ENCODE peak calls at places on chromosome 16, in nine cellular contexts. Z is HTR-8/SVneo; Q is Calu3; Y is hypothalamus; W is stimulated activated CD8-positive, alpha-beta memory T cell treated with anti-CD3 and anti-CD28 coated beads, Interleukin-7, amount 100 ng/mL, for 24 hours; K is LoVo; N is colonic mucosa; M is activated naive CD8-positive, alpha-beta T cell treated with anti-CD3 and anti-CD28 coated beads, Interleukin-2, amount 10 ng/mL, durations not matched to agents 7 days and 5 days; L is substantia nigra. T is an unnamed sample.
A peak's percentile ranks its signal among the peaks of the same experiment; 100 is the strongest.

GRCh38 chr16:50372611-50373344 is 4.0 kb upstream of the BRD7 start:
- DNase-seq in Z (no peak), Q (no peak), Y (peak; percentile 26), W (no peak), K (no peak), N (no peak), M (no peak), L (no peak), T (no peak)

GRCh38 chr16:70157477-70158260 is 15.9 kb upstream of the CLEC18C start:
- DNase-seq in Z (peak; percentile 15), Q (no peak), Y (no peak), W (no peak), K (no peak), N (no peak), M (no peak), L (no peak), T (no peak)

GRCh38 chr16:19601083-19601976 is 45.8 kb downstream of the VPS35L start:
- DNase-seq in Z (peak; percentile 11), Q (peak; percentile 60), Y (peak; percentile 47), W (no peak), K (peak; percentile 53), N (peak; percentile 33), M (no peak), L (no peak), T (no peak)

GRCh38 chr16:80788016-80788415 is 16.4 kb downstream of the CDYL2 start:
- DNase-seq in Z (no peak), Q (no peak), Y (no peak), W (no peak), K (no peak), N (no peak), M (no peak), L (no peak), T (no peak)

GRCh38 chr16:84527486-84528269 is 23.2 kb upstream of the MEAK7 start:
- DNase-seq in Z (no peak), Q (no peak), Y (no peak), W (no peak), K (no peak), N (no peak), M (no peak), L (no peak), T (no peak)

GRCh38 chr16:154223-155030 is 2.0 kb downstream of the HBZ start:
- DNase-seq in Z (peak; percentile 63), Q (no peak), Y (no peak), W (no peak), K (no peak), N (no peak), M (peak; percentile 52), L (no peak), T (no peak)

GRCh38 chr16:86091976-86092375 is 193.0 kb downstream of the IRF8 start:
- DNase-seq in Z (no peak), Q (no peak), Y (no peak), W (no peak), K (no peak), N (no peak), M (peak; percentile 4), L (no peak), T (no peak)

GRCh38 chr16:82954224-82954929 is 327.6 kb downstream of the CDH13 start:
- DNase-seq in Z (no peak), Q (no peak), Y (no peak), W (no peak), K (no peak), N (no peak), M (no peak), L (no peak), T (no peak)

GRCh38 chr16:2884041-2884451 is 1.0 kb downstream of the FLYWCH2 start:
- DNase-seq in Z (no peak), Q (no peak), Y (no peak), W (no peak), K (no peak), N (no peak), M (no peak), L (no peak), T (no peak)

T was measured in H1.